ENCODE peak calls at places on chromosomes 3 and 15, in five cellular contexts. One of them, this sample, is unnamed. For H3K36me3, the result is how much of the 10 kb centered on the place peaks cover.

GRCh38 chr15:74259821-74260502 is 23.8 kb downstream of the CCDC33 start:
- DNase-seq in transverse colon: no peak
- DNase-seq in stomach: no peak
- DNase-seq in K562: no peak
- DNase-seq in ovary: no peak
- DNase-seq in this sample: no peak

GRCh38 chr15:42010434-42010833 is 10.4 kb downstream of the PLA2G4E start:
- DNase-seq in K562: peak
- DNase-seq in stomach: no peak
- DNase-seq in transverse colon: no peak
- DNase-seq in ovary: no peak
- DNase-seq in this sample: no peak

GRCh38 chr3:120445654-120446053 is 5.1 kb downstream of the FSTL1 start:
- DNase-seq in stomach: no peak
- DNase-seq in K562: no peak
- DNase-seq in transverse colon: no peak
- DNase-seq in ovary: no peak
- DNase-seq in this sample: no peak

GRCh38 chr3:16480861-16481569 is 32.5 kb downstream of the RFTN1 start:
- DNase-seq in K562: no peak
- DNase-seq in ovary: no peak
- DNase-seq in stomach: no peak
- DNase-seq in transverse colon: no peak
- DNase-seq in this sample: no peak

GRCh38 chr15:88657326-88658069 is 18.7 kb downstream of the ISG20 start:
- DNase-seq in transverse colon: no peak
- DNase-seq in ovary: peak
- DNase-seq in stomach: peak
- DNase-seq in K562: peak
- DNase-seq in this sample: peak

GRCh38 chr15:61524091-61524490 is 295.0 kb upstream of the RORA start:
- DNase-seq in K562: no peak
- DNase-seq in transverse colon: no peak
- DNase-seq in stomach: no peak
- DNase-seq in ovary: no peak
- DNase-seq in this sample: no peak

GRCh38 chr15:35693286-35693685 is 147.3 kb upstream of the DPH6 start:
- DNase-seq in stomach: no peak
- DNase-seq in ovary: no peak
- DNase-seq in K562: no peak
- DNase-seq in transverse colon: no peak
- DNase-seq in this sample: no peak

GRCh38 chr3:64651791-64652241 is 36.0 kb downstream of the ADAMTS9 start:
- DNase-seq in stomach: no peak
- DNase-seq in ovary: no peak
- DNase-seq in transverse colon: no peak
- DNase-seq in K562: no peak
- DNase-seq in this sample: no peak

GRCh38 chr15:100725121-100726069 is 123.0 kb downstream of the ASB7 start:
- DNase-seq in transverse colon: no peak
- DNase-seq in K562: no peak
- DNase-seq in stomach: no peak
- DNase-seq in ovary: no peak
- DNase-seq in this sample: no peak

GRCh38 chr3:8931342-8931741 is 31.9 kb downstream of the RAD18 start:
- DNase-seq in stomach: no peak
- DNase-seq in ovary: no peak
- DNase-seq in K562: no peak
- DNase-seq in transverse colon: no peak
- DNase-seq in this sample: no peak

GRCh38 chr15:100787567-100787941 is 92.1 kb upstream of the ALDH1A3 start:
- DNase-seq in transverse colon: no peak
- DNase-seq in stomach: no peak
- DNase-seq in ovary: no peak
- DNase-seq in K562: no peak
- DNase-seq in this sample: no peak

GRCh38 chr3:130826516-130826915 is 67.4 kb upstream of the ATP2C1 start:
- DNase-seq in ovary: no peak
- DNase-seq in transverse colon: no peak
- DNase-seq in K562: no peak
- DNase-seq in stomach: no peak
- DNase-seq in this sample: no peak

GRCh38 chr3:111737712-111738097 is 121.4 kb upstream of the PHLDB2 start:
- DNase-seq in transverse colon: peak
- DNase-seq in ovary: peak
- DNase-seq in stomach: peak
- DNase-seq in K562: no peak
- DNase-seq in this sample: peak

GRCh38 chr3:82474140-82474539 is 712.7 kb upstream of the GBE1 start:
- DNase-seq in transverse colon: no peak
- DNase-seq in stomach: no peak
- DNase-seq in K562: no peak
- DNase-seq in ovary: no peak
- DNase-seq in this sample: no peak

GRCh38 chr3:167493240-167493639 is 19.4 kb upstream of the SERPINI2 start:
- DNase-seq in transverse colon: no peak
- DNase-seq in K562: no peak
- DNase-seq in stomach: no peak
- DNase-seq in ovary: no peak
- DNase-seq in this sample: no peak

GRCh38 chr3:118990818-118991560 is 43.7 kb downstream of the IGSF11 start:
- DNase-seq in ovary: no peak
- DNase-seq in K562: no peak
- DNase-seq in transverse colon: no peak
- DNase-seq in stomach: no peak
- DNase-seq in this sample: no peak

GRCh38 chr15:65334586-65335231 is 30.2 kb downstream of the RNU5B-1 start:
- DNase-seq in stomach: no peak
- DNase-seq in ovary: no peak
- DNase-seq in transverse colon: no peak
- DNase-seq in K562: no peak
- DNase-seq in this sample: no peak

GRCh38 chr3:94811836-94812235 is 749.0 kb downstream of the NSUN3 start:
- DNase-seq in transverse colon: no peak
- DNase-seq in ovary: no peak
- DNase-seq in stomach: no peak
- DNase-seq in K562: no peak
- DNase-seq in this sample: no peak

GRCh38 chr3:71542548-71543370 is 40.8 kb downstream of the FOXP1 start:
- DNase-seq in stomach: peak
- DNase-seq in K562: peak
- DNase-seq in ovary: peak
- DNase-seq in transverse colon: peak
- DNase-seq in this sample: peak

GRCh38 chr3:8348076-8348475 is 153.5 kb upstream of the LMCD1 start:
- DNase-seq in stomach: no peak
- DNase-seq in transverse colon: no peak
- DNase-seq in K562: no peak
- DNase-seq in ovary: no peak
- DNase-seq in this sample: no peak

GRCh38 chr3:143480306-143480852 is 360.8 kb downstream of the CHST2 start:
- DNase-seq in stomach: no peak
- DNase-seq in K562: no peak
- DNase-seq in transverse colon: no peak
- DNase-seq in ovary: no peak
- DNase-seq in this sample: no peak

GRCh38 chr15:54502416-54503075 is 524.3 kb downstream of the UNC13C start:
- DNase-seq in transverse colon: no peak
- DNase-seq in ovary: no peak
- DNase-seq in K562: no peak
- DNase-seq in stomach: no peak
- DNase-seq in this sample: no peak

GRCh38 chr3:172449468-172450149 is 1.4 kb upstream of the GHSR start:
- DNase-seq in transverse colon: no peak
- DNase-seq in stomach: no peak
- DNase-seq in K562: peak
- DNase-seq in ovary: no peak
- DNase-seq in this sample: no peak

DNA sequence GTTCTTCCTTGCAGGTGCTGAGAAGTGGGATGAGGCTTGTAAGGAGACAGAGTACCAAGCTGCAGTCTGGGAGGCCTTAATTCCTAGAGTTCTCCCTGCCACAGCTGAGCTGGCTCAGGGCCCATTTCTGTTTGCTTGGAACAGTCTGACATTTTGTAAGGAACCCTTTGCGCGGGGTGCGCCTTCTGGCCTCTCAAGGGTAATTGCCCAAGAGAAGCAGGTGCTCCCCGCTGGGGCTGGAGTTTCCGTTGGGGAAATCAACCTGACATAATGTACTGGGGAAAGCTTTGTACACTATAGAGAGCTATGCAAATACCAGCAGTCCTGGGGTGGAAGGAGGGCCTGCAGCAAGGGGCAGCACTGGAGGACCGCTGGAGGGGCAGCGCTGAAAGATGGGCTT is 83.6 kb downstream of the HMG20A start:
- DNase-seq in K562: no peak
- DNase-seq in ovary: no peak
- DNase-seq in transverse colon: peak
- DNase-seq in stomach: peak
- DNase-seq in this sample: peak
- TF ChIP-seq EP300 in K562: no peak
- TF ChIP-seq EP300 in ovary: no peak
- TF ChIP-seq EP300 in transverse colon: no peak
- TF ChIP-seq EP300 in stomach: no peak
- TF ChIP-seq EP300 in this sample: no peak

GRCh38 chr3:100720423-100720822 is 11.1 kb downstream of the TFG start:
- DNase-seq in transverse colon: no peak
- DNase-seq in stomach: no peak
- DNase-seq in K562: no peak
- DNase-seq in ovary: no peak
- DNase-seq in this sample: no peak
- H3K36me3 ChIP-seq in transverse colon: under half
- H3K36me3 ChIP-seq in stomach: half or more
- H3K36me3 ChIP-seq in K562: half or more
- H3K36me3 ChIP-seq in ovary: under half
- H3K36me3 ChIP-seq in this sample: under half

DNA sequence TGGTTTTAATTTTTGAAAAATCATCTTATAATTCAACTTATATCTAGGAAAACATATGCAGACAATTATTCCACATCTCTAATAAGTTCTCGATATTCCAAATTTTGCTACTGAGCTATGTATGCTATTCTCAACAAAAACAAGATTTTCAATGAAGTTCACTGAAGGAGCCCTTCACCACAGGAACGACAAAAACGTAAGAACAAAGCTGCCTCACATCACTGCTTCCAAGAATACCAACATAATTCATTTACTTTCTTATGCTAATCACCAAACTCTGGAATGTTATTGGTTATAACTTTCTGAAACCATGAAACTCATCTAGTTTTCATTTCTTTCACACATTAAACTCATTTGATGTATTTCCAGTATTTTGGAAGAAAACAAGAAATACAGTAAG is 49.7 kb downstream of the GNB4 start:
- DNase-seq in stomach: no peak
- DNase-seq in ovary: no peak
- DNase-seq in K562: no peak
- DNase-seq in transverse colon: no peak
- DNase-seq in this sample: no peak
- TF ChIP-seq CTCF in stomach: no peak
- TF ChIP-seq CTCF in ovary: no peak
- TF ChIP-seq CTCF in K562: no peak
- TF ChIP-seq CTCF in transverse colon: no peak
- TF ChIP-seq CTCF in this sample: no peak

GRCh38 chr3:183285828-183286457 is 32.9 kb downstream of the B3GNT5 start:
- DNase-seq in K562: peak
- DNase-seq in stomach: peak
- DNase-seq in ovary: peak
- DNase-seq in transverse colon: peak
- DNase-seq in this sample: peak
- TF ChIP-seq EP300 in K562: no peak
- TF ChIP-seq EP300 in stomach: no peak
- TF ChIP-seq EP300 in ovary: no peak
- TF ChIP-seq EP300 in transverse colon: peak
- TF ChIP-seq EP300 in this sample: no peak

GRCh38 chr3:113113361-113113760 is 98.0 kb upstream of the BOC start:
- DNase-seq in stomach: no peak
- DNase-seq in K562: no peak
- DNase-seq in transverse colon: no peak
- DNase-seq in ovary: no peak
- DNase-seq in this sample: no peak

DNA sequence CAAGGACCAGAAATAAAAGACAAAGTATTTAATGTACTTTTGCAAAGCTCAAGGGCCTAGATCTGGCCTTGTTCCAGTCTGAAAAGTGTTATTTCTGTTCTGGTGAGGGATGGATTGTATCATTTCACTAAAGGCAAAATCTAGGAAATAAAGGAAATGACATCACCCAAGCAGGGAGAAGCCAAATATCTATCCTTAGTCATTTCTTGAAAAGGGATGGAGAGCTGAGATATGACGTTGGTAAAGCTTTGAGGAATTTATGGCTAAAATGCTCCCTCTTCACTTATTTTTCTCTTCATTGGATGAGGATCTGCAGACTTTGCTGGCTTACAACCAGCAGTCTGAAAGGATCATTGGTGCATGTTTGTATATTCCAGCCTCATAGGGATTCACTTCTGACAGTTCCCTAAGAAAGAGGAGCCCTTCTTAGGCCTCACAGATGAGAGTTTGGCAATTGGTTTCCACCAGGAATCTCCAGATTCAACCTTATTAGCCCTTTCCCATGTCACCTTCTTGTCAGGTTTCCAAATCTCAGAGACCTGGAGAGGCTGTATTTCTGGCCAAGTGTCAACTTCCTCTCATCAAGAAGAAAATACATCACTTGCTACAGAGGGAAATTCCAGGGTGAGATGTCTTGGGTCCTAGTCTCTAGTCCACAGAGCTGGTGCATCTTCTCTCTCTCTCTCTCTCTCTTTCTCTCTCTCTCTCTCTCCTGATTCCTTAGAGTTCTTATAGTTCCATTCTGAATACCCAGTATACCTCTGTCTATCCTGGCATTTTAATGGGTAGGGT is 93.7 kb upstream of the BOC start:
- DNase-seq in ovary: no peak
- DNase-seq in K562: no peak
- DNase-seq in stomach: no peak
- DNase-seq in transverse colon: no peak
- DNase-seq in this sample: no peak
- H3K36me3 ChIP-seq in ovary: under half
- H3K36me3 ChIP-seq in K562: under half
- H3K36me3 ChIP-seq in stomach: under half
- H3K36me3 ChIP-seq in transverse colon: under half
- H3K36me3 ChIP-seq in this sample: under half

GRCh38 chr15:47486051-47486450 is 231.3 kb upstream of the SEMA6D start:
- DNase-seq in transverse colon: no peak
- DNase-seq in ovary: no peak
- DNase-seq in K562: no peak
- DNase-seq in stomach: no peak
- DNase-seq in this sample: no peak
- TF ChIP-seq CTCF in transverse colon: no peak
- TF ChIP-seq CTCF in ovary: no peak
- TF ChIP-seq CTCF in K562: no peak
- TF ChIP-seq CTCF in stomach: no peak
- TF ChIP-seq CTCF in this sample: no peak

DNA sequence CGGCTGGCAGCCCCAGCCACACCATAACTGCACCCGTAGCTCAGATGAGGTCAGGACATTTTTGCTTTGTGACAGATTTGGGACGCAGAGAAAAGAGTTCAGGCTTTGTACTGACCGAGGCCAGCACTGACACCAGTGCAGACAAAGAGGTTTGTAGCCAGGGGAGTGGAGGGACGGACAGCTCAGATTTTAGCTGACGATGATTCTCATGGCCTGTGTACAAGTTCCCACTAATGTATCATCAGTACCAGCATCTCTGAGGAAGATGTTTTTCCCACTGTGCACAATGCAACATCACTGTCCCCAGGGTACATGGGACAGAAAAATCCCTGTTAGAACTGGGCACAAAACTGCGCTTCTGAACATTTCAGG is 112.7 kb downstream of the SLCO3A1 start:
- DNase-seq in stomach: no peak
- DNase-seq in transverse colon: no peak
- DNase-seq in ovary: no peak
- DNase-seq in K562: no peak
- DNase-seq in this sample: no peak
- TF ChIP-seq EP300 in stomach: no peak
- TF ChIP-seq EP300 in transverse colon: no peak
- TF ChIP-seq EP300 in ovary: no peak
- TF ChIP-seq EP300 in K562: no peak
- TF ChIP-seq EP300 in this sample: no peak